ENCODE peak calls at places on chromosomes 6 and 20, in six cellular contexts. E, N, O, X, U and Y are unnamed samples. For H3K36me3 and H3K4me1, the result is how much of the 10 kb centered on the place peaks cover.

GRCh38 chr6:88105741-88106340 is 58.2 kb downstream of the SPACA1 start:
- DNase-seq in E (no peak), N (no peak), O (peak), X (no peak), U (no peak), Y (no peak)

GRCh38 chr6:71289039-71289801 is 609 bp downstream of the OGFRL1 start:
- DNase-seq in E (peak), N (no peak), O (peak), X (no peak), U (no peak), Y (no peak)

GRCh38 chr6:16244446-16244845 is 6.1 kb downstream of the GMPR start:
- DNase-seq in E (no peak), N (no peak), O (no peak), X (no peak), U (no peak), Y (no peak)

GRCh38 chr20:61251529-61252393 is at the start of gene CDH4:
- DNase-seq in E (peak), N (no peak), O (no peak), X (peak), U (no peak), Y (peak)

GRCh38 chr6:44708208-44708607 is 320.7 kb downstream of the CDC5L start:
- DNase-seq in E (no peak), N (no peak), O (no peak), X (no peak), U (no peak), Y (no peak)

GRCh38 chr20:46040902-46041535 is 12.0 kb downstream of the SLC12A5 start:
- DNase-seq in E (peak), N (no peak), O (peak), X (peak), U (no peak), Y (peak)

GRCh38 chr20:6140947-6141346 is 18.1 kb upstream of the FERMT1 start:
- DNase-seq in E (peak), N (no peak), O (peak), X (no peak), U (no peak), Y (no peak)

GRCh38 chr6:11593096-11593495 is 55.5 kb downstream of the TMEM170B start:
- DNase-seq in E (no peak), N (no peak), O (no peak), X (no peak), U (no peak), Y (no peak)

GRCh38 chr6:119280586-119281163 is 68.9 kb downstream of the MAN1A1 start:
- DNase-seq in E (no peak), N (no peak), O (peak), X (peak), U (no peak), Y (no peak)

GRCh38 chr6:47162231-47162630 is 120.1 kb upstream of the ADGRF1 start:
- DNase-seq in E (no peak), N (no peak), O (peak), X (no peak), U (no peak), Y (no peak)

GRCh38 chr20:16624106-16624505 is 50.9 kb upstream of the KIF16B start:
- DNase-seq in E (no peak), N (no peak), O (peak), X (no peak), U (no peak), Y (no peak)

GRCh38 chr6:32108094-32108627 is 977 bp downstream of the TNXB start:
- DNase-seq in E (peak), N (no peak), O (peak), X (peak), U (no peak), Y (no peak)

GRCh38 chr20:51573576-51574243 is 31.2 kb upstream of the NFATC2 start:
- DNase-seq in E (no peak), N (no peak), O (peak), X (no peak), U (no peak), Y (no peak)

GRCh38 chr20:16479666-16480065 is 93.6 kb downstream of the KIF16B start:
- DNase-seq in E (no peak), N (no peak), O (no peak), X (peak), U (no peak), Y (no peak)

GRCh38 chr6:166563200-166563599 is 23.3 kb downstream of the RAMACL start:
- DNase-seq in E (no peak), N (no peak), O (no peak), X (no peak), U (no peak), Y (no peak)

GRCh38 chr6:45966797-45967196 is 48.9 kb downstream of the CLIC5 start:
- DNase-seq in E (no peak), N (no peak), O (no peak), X (no peak), U (no peak), Y (no peak)

GRCh38 chr20:1287787-1288569 is 21.9 kb downstream of the SNPH start:
- DNase-seq in E (no peak), N (no peak), O (no peak), X (no peak), U (no peak), Y (no peak)

GRCh38 chr6:167569041-167569805 is 244.3 kb downstream of the TTLL2 start:
- DNase-seq in E (no peak), N (no peak), O (no peak), X (no peak), U (no peak), Y (no peak)

DNA sequence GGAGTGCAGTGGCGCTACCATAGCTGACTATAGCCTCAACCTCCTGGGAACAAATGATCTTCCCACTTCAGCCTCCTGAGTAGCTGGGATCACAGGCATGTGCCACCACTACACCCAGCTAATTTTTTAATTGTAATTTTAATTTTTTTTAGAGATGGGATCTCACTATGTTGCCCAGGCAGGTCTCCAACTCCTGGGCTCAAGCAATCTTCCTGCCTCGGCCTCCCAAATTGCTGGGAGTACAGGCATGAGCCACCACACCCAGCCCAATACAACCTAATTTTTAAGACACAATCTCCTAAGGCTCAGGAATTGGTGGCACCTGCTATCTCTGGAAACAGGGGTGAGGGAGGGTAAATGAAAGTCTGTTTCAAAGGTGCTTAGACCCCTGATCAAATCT is 5.8 kb downstream of the ZBTB24 start:
- DNase-seq in E (no peak), N (no peak), O (no peak), X (no peak), U (no peak), Y (no peak)
- H3K36me3 ChIP-seq in E (under half), N (under half), O (under half), X (under half), U (under half), Y (under half)

GRCh38 chr20:12064540-12064939 is 146.8 kb downstream of the BTBD3 start:
- DNase-seq in E (no peak), N (no peak), O (no peak), X (no peak), U (no peak), Y (no peak)

GRCh38 chr20:12061471-12061870 is 143.8 kb downstream of the BTBD3 start:
- DNase-seq in E (no peak), N (no peak), O (no peak), X (peak), U (no peak), Y (no peak)

GRCh38 chr20:12067686-12068085 is 150.0 kb downstream of the BTBD3 start:
- DNase-seq in E (no peak), N (no peak), O (no peak), X (no peak), U (no peak), Y (no peak)

GRCh38 chr20:12058201-12058600 is 140.5 kb downstream of the BTBD3 start:
- DNase-seq in E (no peak), N (no peak), O (no peak), X (no peak), U (no peak), Y (no peak)

GRCh38 chr20:12063106-12063505 is 145.4 kb downstream of the BTBD3 start:
- DNase-seq in E (no peak), N (no peak), O (no peak), X (no peak), U (no peak), Y (no peak)
- H3K9ac ChIP-seq in E (no peak), N (no peak), O (no peak), X (no peak), U (no peak), Y (no peak)

GRCh38 chr20:25052255-25053206 is 5.4 kb downstream of the ACSS1 start:
- DNase-seq in E (no peak), N (no peak), O (no peak), X (peak), U (no peak), Y (no peak)
- H3K4me1 ChIP-seq in E (under half), N (under half), O (under half), X (under half), U (under half), Y (under half)

GRCh38 chr6:129342243-129342642 is 367.7 kb downstream of the ARHGAP18 start:
- DNase-seq in E (no peak), N (no peak), O (no peak), X (peak), U (no peak), Y (no peak)

GRCh38 chr6:129335792-129336191 is 374.2 kb downstream of the ARHGAP18 start:
- DNase-seq in E (no peak), N (no peak), O (no peak), X (no peak), U (no peak), Y (no peak)

GRCh38 chr6:129340983-129341382 is 369.0 kb downstream of the ARHGAP18 start:
- DNase-seq in E (no peak), N (no peak), O (peak), X (peak), U (no peak), Y (peak)

GRCh38 chr6:129338683-129339082 is 371.3 kb downstream of the ARHGAP18 start:
- DNase-seq in E (no peak), N (no peak), O (no peak), X (no peak), U (no peak), Y (no peak)
- H3K36me3 ChIP-seq in E (under half), N (under half), O (under half), X (under half), U (under half), Y (under half)

DNA sequence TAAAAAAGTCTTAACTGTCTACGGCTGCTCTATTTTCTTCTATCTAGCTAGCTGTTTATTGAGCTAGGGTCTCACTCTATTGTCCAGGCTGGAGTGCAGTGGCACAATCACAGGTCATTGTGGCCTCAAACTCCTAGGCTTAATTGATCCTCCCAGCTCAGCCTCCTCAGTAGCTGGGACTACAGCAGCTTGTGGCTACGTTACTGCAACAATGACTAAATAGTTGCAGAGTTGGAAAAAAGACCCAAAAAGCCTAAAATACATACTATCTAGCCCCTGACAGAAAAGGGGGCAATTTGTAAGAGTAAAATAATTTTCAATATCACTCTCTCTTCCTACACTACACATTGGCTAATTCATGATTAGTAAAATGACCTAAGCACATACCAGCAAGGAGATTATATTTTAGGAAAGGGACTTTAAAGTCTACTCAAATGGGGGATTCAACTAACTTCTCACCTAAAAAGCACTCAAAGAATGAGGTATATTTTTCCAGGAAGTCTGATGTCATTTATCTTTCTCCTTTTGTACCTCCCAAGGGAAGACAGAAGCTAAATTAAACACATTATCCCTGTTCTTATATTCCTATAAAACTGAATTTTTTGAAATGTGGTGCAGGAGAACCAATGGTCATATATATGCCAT is 82.8 kb downstream of the ZMYND8 start:
- DNase-seq in E (no peak), N (no peak), O (no peak), X (no peak), U (no peak), Y (no peak)
- H3K9ac ChIP-seq in E (no peak), N (peak), O (peak), X (no peak), U (no peak), Y (no peak)

DNA sequence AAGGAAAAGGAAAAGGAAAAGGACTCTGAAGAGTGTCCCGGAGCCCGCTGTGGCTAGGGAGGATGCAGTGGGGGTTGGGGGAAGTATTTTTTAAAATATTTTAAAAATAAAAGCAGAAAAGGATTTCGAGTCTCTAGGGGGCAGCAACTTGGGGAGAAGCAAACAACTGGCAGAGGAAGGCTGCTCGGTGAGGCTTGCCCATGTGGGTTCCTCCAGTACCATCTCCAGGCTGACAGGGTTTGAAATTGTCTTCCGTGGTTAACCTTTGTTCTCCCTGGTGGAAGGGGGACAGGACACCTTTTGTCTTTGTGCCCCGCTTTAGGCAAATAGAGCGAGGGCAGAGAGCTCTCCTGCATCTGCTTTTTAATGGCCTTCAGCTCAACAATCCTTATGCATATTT is 60.4 kb upstream of the SNX9 start:
- DNase-seq in E (no peak), N (no peak), O (no peak), X (peak), U (no peak), Y (no peak)
- H3K4me1 ChIP-seq in E (under half), N (under half), O (half or more), X (under half), U (half or more), Y (half or more)

DNA sequence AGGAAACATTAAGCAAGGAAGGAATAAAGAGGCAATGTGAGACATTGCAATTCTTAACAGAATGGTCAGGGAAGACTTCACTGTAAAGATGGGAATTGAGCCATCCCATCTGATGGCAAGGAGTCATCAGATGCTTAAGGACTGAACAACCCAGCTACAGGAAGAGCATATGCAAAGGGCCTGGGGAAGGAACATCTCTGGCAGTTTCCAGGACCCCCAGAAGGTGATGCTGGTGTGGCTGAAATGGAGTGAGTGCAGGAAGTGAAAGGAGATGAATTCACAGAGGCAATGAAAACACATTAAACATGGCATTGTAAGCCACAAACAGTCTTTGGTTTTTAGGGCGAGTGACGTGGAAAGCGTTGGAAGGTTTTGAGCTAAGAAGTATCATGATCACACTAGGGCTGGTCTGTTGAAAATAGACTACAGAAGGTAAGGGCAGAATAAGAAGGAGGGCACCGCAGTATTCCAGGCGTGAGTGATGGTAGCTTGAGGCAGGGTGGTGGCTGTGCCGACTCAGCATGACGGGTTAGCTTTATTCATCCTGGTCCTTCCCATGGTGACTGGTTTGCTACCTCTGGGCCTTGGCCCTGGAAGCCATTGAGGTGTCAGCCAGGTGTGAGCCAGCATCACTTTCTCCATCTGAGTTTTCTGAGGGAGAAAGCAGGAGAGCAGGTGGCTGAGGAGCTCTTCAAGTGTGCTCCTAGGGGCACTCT is 6.8 kb downstream of the BTN2A1 start:
- DNase-seq in E (no peak), N (no peak), O (no peak), X (no peak), U (no peak), Y (no peak)
- H3K36me3 ChIP-seq in E (under half), N (half or more), O (half or more), X (under half), U (under half), Y (under half)

GRCh38 chr6:160007118-160007517 is 38.2 kb downstream of the IGF2R start:
- DNase-seq in E (no peak), N (no peak), O (no peak), X (no peak), U (no peak), Y (no peak)

GRCh38 chr6:160013987-160014868 is 45.3 kb downstream of the IGF2R start:
- DNase-seq in E (no peak), N (no peak), O (no peak), X (no peak), U (no peak), Y (no peak)

GRCh38 chr6:160005861-160006540 is 37.1 kb downstream of the IGF2R start:
- DNase-seq in E (no peak), N (no peak), O (no peak), X (peak), U (no peak), Y (peak)

GRCh38 chr6:160007581-160007980 is 38.7 kb downstream of the IGF2R start:
- DNase-seq in E (no peak), N (no peak), O (no peak), X (peak), U (no peak), Y (no peak)

GRCh38 chr6:160010067-160010466 is 41.2 kb downstream of the IGF2R start:
- DNase-seq in E (no peak), N (no peak), O (no peak), X (peak), U (no peak), Y (no peak)
- H3K9ac ChIP-seq in E (no peak), N (no peak), O (no peak), X (no peak), U (no peak), Y (no peak)